ENCODE peak calls at places on chromosomes 1 and 21, in eight cellular contexts. P, O, Z, W, X, M, Q and V are unnamed samples.

GRCh38 chr1:96945509-96946084 is 224.0 kb downstream of the PTBP2 start:
- DNase-seq in Z (no peak), W (peak), P (no peak), O (no peak), Q (no peak), X (no peak), M (no peak), V (no peak)

GRCh38 chr1:63713627-63714481 is 60.0 kb upstream of the ROR1 start:
- DNase-seq in Z (no peak), O (no peak), X (no peak), Q (no peak), M (no peak), P (no peak), W (peak), V (no peak)

GRCh38 chr1:230303822-230304221 is 122.3 kb downstream of the PGBD5 start:
- DNase-seq in W (peak), Z (no peak), O (no peak), X (no peak), Q (no peak), M (no peak), P (no peak), V (no peak)

GRCh38 chr1:145991799-145992412 is 4.5 kb downstream of the TXNIP start:
- DNase-seq in P (no peak), M (no peak), W (no peak), O (no peak), Q (no peak), Z (no peak), X (no peak), V (no peak)

GRCh38 chr1:52348704-52349301 is 17.2 kb downstream of the CC2D1B start:
- DNase-seq in W (peak), X (no peak), M (no peak), O (no peak), Q (no peak), Z (no peak), P (no peak), V (no peak)

GRCh38 chr1:179939941-179940340 is 14.7 kb upstream of the CEP350 start:
- DNase-seq in O (no peak), Q (no peak), X (no peak), Z (no peak), M (no peak), W (no peak), P (no peak), V (no peak)

GRCh38 chr1:211667065-211667617 is 8.3 kb downstream of the NEK2 start:
- DNase-seq in O (no peak), P (no peak), M (no peak), W (no peak), Z (no peak), X (no peak), Q (no peak), V (no peak)

GRCh38 chr21:45590726-45591618 is 48.7 kb upstream of the SLC19A1 start:
- DNase-seq in O (peak), P (peak), Q (peak), X (peak), Z (peak), M (peak), W (no peak), V (peak)

GRCh38 chr21:34545079-34545884 is 33.3 kb upstream of the KCNE1 start:
- DNase-seq in Z (no peak), M (no peak), Q (no peak), X (no peak), P (no peak), O (no peak), W (no peak), V (no peak)

GRCh38 chr21:45543371-45543709 is 1.1 kb upstream of the SLC19A1 start:
- DNase-seq in P (peak), Z (no peak), M (no peak), Q (no peak), W (no peak), O (no peak), X (peak), V (peak)

GRCh38 chr21:42000908-42001307 is 9.3 kb downstream of the ZBTB21 start:
- DNase-seq in O (no peak), P (no peak), W (no peak), Q (no peak), Z (no peak), M (no peak), X (no peak), V (no peak)

GRCh38 chr1:28415246-28415645 is 45.7 kb downstream of the PHACTR4 start:
- DNase-seq in O (no peak), Z (no peak), M (no peak), W (no peak), Q (no peak), P (no peak), X (no peak), V (no peak)

GRCh38 chr21:46599251-46599572 is 5.7 kb downstream of the S100B start:
- DNase-seq in Q (no peak), P (peak), W (no peak), X (no peak), O (no peak), Z (no peak), M (no peak), V (no peak)

GRCh38 chr1:94048413-94049164 is 72.4 kb downstream of the ABCA4 start:
- DNase-seq in P (peak), M (no peak), X (no peak), O (no peak), W (no peak), Q (no peak), Z (no peak), V (no peak)

GRCh38 chr1:121516279-121516967 is 331.6 kb downstream of the SRGAP2C start:
- DNase-seq in M (peak), W (no peak), P (peak), O (peak), Z (peak), X (peak), Q (no peak), V (no peak)

GRCh38 chr1:92795166-92795565 is 10.3 kb upstream of the EVI5 start:
- DNase-seq in M (no peak), Z (no peak), O (no peak), P (no peak), W (no peak), Q (no peak), X (no peak), V (no peak)

GRCh38 chr1:54744696-54745095 is 19.6 kb downstream of the PARS2 start:
- DNase-seq in Q (no peak), O (no peak), W (no peak), Z (no peak), P (no peak), M (no peak), X (no peak), V (no peak)

GRCh38 chr1:109832935-109833334 is 69.2 kb upstream of the EPS8L3 start:
- DNase-seq in Z (no peak), M (no peak), X (no peak), Q (no peak), P (no peak), O (no peak), W (no peak), V (no peak)

GRCh38 chr1:100928128-100928527 is 32.2 kb downstream of the SLC30A7 start:
- DNase-seq in O (no peak), Q (no peak), Z (no peak), M (no peak), P (no peak), X (no peak), W (no peak), V (no peak)

GRCh38 chr1:84774674-84775548 is 84.7 kb upstream of the SSX2IP start:
- DNase-seq in M (no peak), P (no peak), Z (no peak), O (no peak), X (no peak), Q (no peak), W (no peak), V (no peak)

GRCh38 chr1:9591669-9592509 is 3.2 kb downstream of the TMEM201 start:
- DNase-seq in X (no peak), O (no peak), Z (no peak), P (no peak), Q (no peak), W (no peak), M (no peak), V (no peak)

GRCh38 chr21:42461185-42461520 is 34.9 kb downstream of the RSPH1 start:
- DNase-seq in O (no peak), Q (no peak), Z (no peak), W (no peak), P (no peak), X (no peak), M (no peak), V (no peak)

GRCh38 chr1:240099748-240100147 is 8.1 kb downstream of the FMN2 start:
- DNase-seq in W (no peak), X (no peak), M (no peak), Z (no peak), O (no peak), P (no peak), Q (no peak), V (no peak)

GRCh38 chr1:225897595-225898514 is 8.9 kb upstream of the LEFTY1 start:
- DNase-seq in Z (peak), Q (peak), P (no peak), W (no peak), O (no peak), M (peak), X (peak), V (no peak)

GRCh38 chr1:44084998-44085675 is 33.5 kb upstream of the KLF17 start:
- DNase-seq in W (peak), Z (no peak), Q (no peak), P (no peak), M (no peak), X (no peak), O (no peak), V (no peak)

GRCh38 chr21:44712203-44713028 is 1.0 kb upstream of the TSPEAR start:
- DNase-seq in P (no peak), Z (no peak), M (no peak), X (no peak), W (no peak), O (no peak), Q (no peak), V (peak)

GRCh38 chr1:245875581-245876263 is 631.4 kb downstream of the SMYD3 start:
- DNase-seq in M (no peak), X (no peak), P (no peak), W (no peak), Z (no peak), Q (no peak), O (no peak), V (no peak)

GRCh38 chr1:115457295-115457694 is 119.2 kb upstream of the NGF start:
- DNase-seq in P (no peak), O (no peak), M (no peak), Z (no peak), W (no peak), X (no peak), Q (no peak), V (no peak)

GRCh38 chr1:111736548-111737215 is 2.5 kb downstream of the INKA2 start:
- DNase-seq in M (no peak), P (peak), X (no peak), W (no peak), O (no peak), Q (no peak), Z (no peak), V (no peak)

GRCh38 chr21:35396655-35397054 is 347.6 kb upstream of the RUNX1 start:
- DNase-seq in Q (no peak), X (no peak), O (no peak), Z (no peak), M (no peak), W (no peak), P (no peak), V (no peak)